ENCODE peak calls at places on chromosomes 16 and 17, in six cellular contexts. I is lung, E is GM12865, M is AG10803, W is GM13976, C is PC-3. Z is an unnamed sample.

GRCh38 chr17:55588858-55589257 is 77.6 kb upstream of the SMIM36 start:
- DNase-seq in M (peak), E (no peak), I (no peak), W (no peak), C (no peak), Z (no peak)

GRCh38 chr17:60559995-60560859 is 34.2 kb upstream of the APPBP2 start:
- DNase-seq in I (peak), M (no peak), W (no peak), C (no peak), E (no peak), Z (no peak)

GRCh38 chr16:56519459-56520250 is at the start of gene BBS2:
- DNase-seq in C (peak), M (peak), W (peak), E (peak), I (peak), Z (peak)

GRCh38 chr17:78563189-78564145 is 13.7 kb downstream of the DNAH17 start:
- DNase-seq in M (no peak), W (no peak), C (no peak), E (no peak), I (no peak), Z (no peak)

GRCh38 chr16:1871974-1872635 is at the start of gene MEIOB:
- DNase-seq in I (peak), C (no peak), W (peak), M (no peak), E (peak), Z (peak)

GRCh38 chr17:80877095-80877828 is 114.4 kb upstream of the CHMP6 start:
- DNase-seq in M (no peak), C (no peak), W (peak), E (peak), I (no peak), Z (peak)

GRCh38 chr16:75080205-75081029 is 36.2 kb downstream of the LDHD start:
- DNase-seq in E (no peak), I (no peak), C (peak), M (peak), W (no peak), Z (no peak)

GRCh38 chr17:2218426-2218825 is 85.2 kb downstream of the SMG6 start:
- DNase-seq in I (no peak), W (no peak), E (peak), M (no peak), C (peak), Z (no peak)

GRCh38 chr17:69967910-69968411 is 107.1 kb upstream of the KCNJ16 start:
- DNase-seq in W (no peak), C (no peak), E (no peak), I (no peak), M (peak), Z (no peak)

GRCh38 chr16:4675864-4676786 is 17.2 kb upstream of the NUDT16L1 start:
- DNase-seq in M (no peak), C (no peak), I (no peak), E (no peak), W (no peak), Z (peak)

GRCh38 chr17:36602924-36603384 is 1.6 kb downstream of the MRM1 start:
- DNase-seq in M (peak), W (peak), I (peak), E (peak), C (peak), Z (peak)

GRCh38 chr17:64491995-64492394 is 4.9 kb downstream of the POLG2 start:
- DNase-seq in M (peak), I (no peak), W (no peak), C (peak), E (no peak), Z (no peak)

GRCh38 chr17:4485676-4486646 is 12.7 kb upstream of the SPNS2 start:
- DNase-seq in E (no peak), W (no peak), C (no peak), I (no peak), M (no peak), Z (peak)

GRCh38 chr17:66285149-66285548 is 17.3 kb upstream of the PRKCA start:
- DNase-seq in C (no peak), W (no peak), M (no peak), I (no peak), E (no peak), Z (no peak)

GRCh38 chr17:6512552-6512951 is 43.8 kb downstream of the PITPNM3 start:
- DNase-seq in C (no peak), M (no peak), W (no peak), I (no peak), E (no peak), Z (no peak)

GRCh38 chr17:1905190-1905919 is 75.5 kb downstream of the RPA1 start:
- DNase-seq in C (no peak), I (no peak), E (no peak), M (no peak), W (no peak), Z (no peak)

GRCh38 chr17:27858621-27859305 is 34.4 kb downstream of the LYRM9 start:
- DNase-seq in C (no peak), W (no peak), E (no peak), I (no peak), M (no peak), Z (no peak)

GRCh38 chr17:63820963-63821561 is 6.2 kb upstream of the PSMC5 start:
- DNase-seq in M (no peak), E (no peak), I (no peak), W (no peak), C (no peak), Z (no peak)

GRCh38 chr17:43928606-43929005 is 13.7 kb downstream of the PPY start:
- DNase-seq in M (no peak), C (no peak), W (no peak), E (no peak), I (no peak), Z (no peak)

GRCh38 chr17:2222901-2223616 is 80.5 kb downstream of the SMG6 start:
- DNase-seq in W (no peak), M (peak), I (peak), E (peak), C (no peak), Z (peak)

GRCh38 chr17:36151891-36152638 is 24.4 kb downstream of the TBC1D3B start:
- DNase-seq in M (no peak), E (no peak), C (no peak), W (no peak), I (no peak), Z (no peak)

GRCh38 chr16:9199312-9199711 is 107.9 kb downstream of the HAPSTR1 start:
- DNase-seq in M (no peak), W (no peak), I (no peak), C (no peak), E (no peak), Z (no peak)
- TF ChIP-seq CTCF in M (no peak), W (no peak), I (no peak), C (no peak), E (no peak), Z (no peak)

DNA sequence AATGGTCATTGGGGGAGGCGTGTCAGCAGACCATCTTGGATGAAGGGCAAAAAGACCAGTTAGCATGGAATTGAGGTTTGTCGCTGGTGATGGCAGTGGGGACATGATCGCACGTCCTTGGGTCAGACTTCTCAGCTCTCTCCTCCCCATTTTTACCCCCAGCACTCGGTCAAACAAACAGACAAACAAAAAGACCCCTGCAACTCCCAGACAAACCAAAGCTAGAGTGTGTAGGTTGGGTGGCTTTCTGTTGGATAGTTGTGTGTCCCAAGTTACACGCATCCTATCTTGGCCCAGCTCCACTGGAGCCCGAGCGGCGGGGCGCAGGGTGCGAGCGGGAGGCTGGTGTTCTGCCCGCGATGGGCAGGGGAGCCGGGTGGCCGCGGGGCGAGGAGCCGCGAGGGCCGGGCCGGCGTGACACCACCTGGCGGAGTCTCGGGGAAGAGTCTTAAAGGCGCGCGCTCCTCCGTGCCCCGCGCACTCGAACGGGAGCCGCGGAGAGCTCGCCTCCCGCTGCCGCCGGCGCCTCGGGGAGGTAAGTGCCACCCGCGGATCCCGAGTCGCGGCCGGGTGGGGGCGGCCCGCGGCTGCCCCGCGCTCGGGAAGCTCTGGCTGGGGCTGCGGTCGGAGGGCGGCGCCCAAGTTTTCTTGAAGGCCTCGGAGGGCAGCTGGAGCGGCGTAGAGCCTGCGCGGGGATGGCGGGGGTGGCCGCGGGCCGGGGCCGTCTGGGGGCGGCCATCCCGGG is 18.5 kb upstream of the NTN1 start:
- DNase-seq in I (no peak), E (peak), C (no peak), M (no peak), W (peak), Z (peak)
- TF ChIP-seq CTCF in I (no peak), E (peak), C (no peak), M (no peak), W (peak), Z (peak)

GRCh38 chr16:70508752-70509151 is 14.6 kb downstream of the COG4 start:
- DNase-seq in E (peak), M (no peak), W (peak), I (no peak), C (peak), Z (no peak)
- TF ChIP-seq CTCF in E (no peak), M (no peak), W (peak), I (peak), C (peak), Z (no peak)

GRCh38 chr16:63361032-63361624 is 1324.9 kb upstream of the CDH8 start:
- DNase-seq in W (peak), I (no peak), M (peak), C (peak), E (peak), Z (no peak)
- TF ChIP-seq CTCF in W (peak), I (peak), M (peak), C (peak), E (peak), Z (peak)

DNA sequence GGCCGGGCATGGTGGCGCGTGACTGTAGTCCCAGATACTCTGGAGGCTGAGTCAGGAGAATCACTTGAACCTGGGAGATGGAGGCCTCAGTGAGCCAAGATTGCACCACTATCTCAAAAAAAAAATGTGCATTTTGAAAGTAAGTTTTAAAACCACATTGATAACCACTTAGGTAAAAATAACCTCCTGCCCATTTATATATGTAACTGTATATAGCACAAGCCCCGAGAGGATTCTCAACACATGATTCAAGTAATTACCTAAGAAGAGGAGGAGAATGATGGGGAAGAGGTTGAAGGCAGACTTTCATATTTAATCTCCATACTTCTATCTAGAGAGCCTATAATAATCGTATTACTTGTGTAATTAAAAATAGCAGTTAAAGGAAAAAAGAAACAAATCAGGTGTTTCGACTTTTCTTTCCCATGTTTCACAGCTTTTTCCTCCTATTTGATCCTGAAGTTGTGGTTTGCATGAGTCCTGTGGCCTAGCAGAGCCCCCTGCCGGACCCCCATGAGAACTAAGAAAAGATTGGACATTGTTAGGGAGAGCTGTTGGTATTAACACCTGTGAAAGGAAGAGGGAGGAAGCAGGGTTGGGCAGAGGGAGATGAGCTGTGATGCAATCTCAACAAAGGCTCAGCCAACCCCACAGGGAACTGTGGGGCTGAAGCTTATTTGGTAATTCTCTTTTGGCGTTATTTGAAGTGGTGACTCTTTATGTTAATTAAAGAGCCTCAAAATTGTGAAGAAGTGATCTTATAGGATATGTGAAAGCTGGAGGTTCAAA is 22.1 kb downstream of the PMFBP1 start:
- DNase-seq in W (no peak), M (no peak), C (no peak), E (peak), I (no peak), Z (no peak)
- TF ChIP-seq CTCF in W (no peak), M (no peak), C (peak), E (no peak), I (no peak), Z (no peak)

DNA sequence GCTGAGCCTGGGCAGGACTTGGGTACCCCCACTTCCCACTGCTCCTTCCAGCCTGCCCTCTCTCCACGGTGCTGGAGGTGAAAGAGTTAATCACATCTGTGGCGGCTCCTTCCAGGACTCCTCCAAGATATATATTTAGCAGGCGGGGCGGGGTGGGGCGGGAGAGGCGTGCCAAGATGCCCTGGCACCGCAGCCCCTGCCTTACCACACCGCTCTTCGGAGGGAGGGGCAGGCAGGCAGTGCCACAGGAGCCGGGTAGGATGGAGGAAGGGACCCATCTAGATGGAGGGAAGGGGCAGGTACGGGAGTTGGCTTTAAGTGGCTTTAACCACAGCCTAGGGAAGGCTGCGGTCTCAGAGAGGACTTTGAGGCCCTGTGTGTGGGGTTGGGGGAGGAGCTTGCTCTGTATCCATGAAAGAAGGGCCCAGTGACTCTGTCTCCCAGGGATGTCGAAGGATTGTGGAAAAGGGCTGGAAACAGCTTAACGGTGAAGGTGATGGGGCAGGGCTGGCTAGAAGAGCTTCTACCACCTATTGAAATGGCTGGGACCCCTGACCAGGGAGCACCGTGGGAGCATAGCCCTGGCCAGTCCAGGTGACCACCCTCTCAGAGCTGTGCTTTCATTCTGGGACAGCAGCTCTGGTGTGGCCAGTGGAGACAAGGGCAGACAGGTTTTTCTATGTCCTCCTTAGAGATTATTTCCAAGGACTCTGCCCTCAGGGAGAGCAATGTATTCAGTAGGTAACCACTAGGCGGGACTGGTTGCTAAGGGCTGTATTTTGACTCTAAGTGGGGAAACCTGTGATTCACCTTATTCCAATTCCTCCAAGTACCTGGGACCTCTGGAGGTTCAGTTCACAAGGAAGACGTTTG is 13.0 kb downstream of the GPR142 start:
- DNase-seq in W (no peak), E (no peak), C (peak), I (peak), M (no peak), Z (no peak)
- TF ChIP-seq CTCF in W (no peak), E (no peak), C (peak), I (no peak), M (no peak), Z (no peak)

GRCh38 chr16:27867122-27868110 is 196.1 kb downstream of the GSG1L start:
- DNase-seq in I (peak), W (peak), M (peak), E (peak), C (peak), Z (peak)
- TF ChIP-seq CTCF in I (no peak), W (peak), M (peak), E (peak), C (peak), Z (peak)

GRCh38 chr17:72430611-72431432 is 310.0 kb downstream of the SOX9 start:
- DNase-seq in W (peak), C (peak), E (no peak), M (no peak), I (no peak), Z (no peak)
- TF ChIP-seq CTCF in W (no peak), C (peak), E (peak), M (peak), I (no peak), Z (no peak)

DNA sequence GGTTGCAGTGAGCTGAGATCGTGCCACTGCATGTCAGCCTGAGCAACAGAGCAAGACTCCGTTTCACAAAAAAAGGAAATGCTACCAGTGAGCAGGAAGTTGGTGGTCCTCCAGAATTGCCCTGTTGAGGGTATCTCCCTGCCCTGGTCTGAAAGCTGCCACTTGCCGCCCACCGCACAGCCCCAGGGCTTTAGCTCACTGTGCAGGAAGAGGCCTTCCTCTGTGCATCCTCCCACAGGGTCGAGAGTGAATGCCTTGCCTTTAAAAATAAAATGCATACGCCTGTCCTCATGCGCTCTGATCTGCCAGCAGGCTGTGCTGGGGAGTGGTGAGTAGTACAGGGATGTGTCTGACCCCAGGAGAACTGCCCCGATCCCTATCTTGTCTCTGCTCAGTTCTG is 587.5 kb downstream of the MAF start:
- DNase-seq in M (no peak), W (no peak), E (no peak), I (no peak), C (no peak), Z (peak)
- TF ChIP-seq CTCF in M (no peak), W (no peak), E (no peak), I (no peak), C (no peak), Z (no peak)

GRCh38 chr16:24332695-24333094 is 76.6 kb downstream of the CACNG3 start:
- DNase-seq in C (no peak), W (no peak), M (no peak), I (no peak), E (no peak), Z (no peak)
- TF ChIP-seq CTCF in C (no peak), W (no peak), M (no peak), I (no peak), E (no peak), Z (no peak)